ENCODE peak calls at places on chromosomes 13 and 19, in five cellular contexts. One of them, this sample, is unnamed.
A peak's percentile ranks its signal among the peaks of the same experiment; 100 is the strongest.

GRCh38 chr13:95710313-95710712 is 33.4 kb downstream of the DNAJC3 start:
- DNase-seq in IMR-90: peak; percentile 84
- DNase-seq in psoas muscle: no peak
- DNase-seq in neural crest cell: no peak
- DNase-seq in foreskin fibroblast: peak; percentile 84
- DNase-seq in this sample: no peak

GRCh38 chr19:7729831-7730285 is 2.1 kb downstream of the CLEC4G start:
- DNase-seq in psoas muscle: no peak
- DNase-seq in foreskin fibroblast: no peak
- DNase-seq in neural crest cell: no peak
- DNase-seq in IMR-90: no peak
- DNase-seq in this sample: no peak

GRCh38 chr13:41960195-41960699 is 662 bp downstream of the VWA8 start:
- DNase-seq in foreskin fibroblast: peak; percentile 35
- DNase-seq in psoas muscle: no peak
- DNase-seq in neural crest cell: no peak
- DNase-seq in IMR-90: peak; percentile 29
- DNase-seq in this sample: no peak

GRCh38 chr13:46523972-46524737 is 28.8 kb upstream of the LRCH1 start:
- DNase-seq in IMR-90: no peak
- DNase-seq in foreskin fibroblast: peak; percentile 41
- DNase-seq in psoas muscle: no peak
- DNase-seq in neural crest cell: no peak
- DNase-seq in this sample: no peak

GRCh38 chr19:10872551-10873107 is 1.3 kb downstream of the CARM1 start:
- DNase-seq in neural crest cell: no peak
- DNase-seq in psoas muscle: no peak
- DNase-seq in IMR-90: no peak
- DNase-seq in foreskin fibroblast: no peak
- DNase-seq in this sample: no peak

GRCh38 chr13:63449549-63449948 is 2033.9 kb upstream of the PCDH20 start:
- DNase-seq in IMR-90: no peak
- DNase-seq in psoas muscle: no peak
- DNase-seq in neural crest cell: no peak
- DNase-seq in foreskin fibroblast: peak; percentile 5
- DNase-seq in this sample: peak; percentile 10

GRCh38 chr13:64675256-64675892 is 2554.8 kb downstream of the PCDH9 start:
- DNase-seq in neural crest cell: no peak
- DNase-seq in IMR-90: peak; percentile 77
- DNase-seq in foreskin fibroblast: peak; percentile 75
- DNase-seq in psoas muscle: no peak
- DNase-seq in this sample: no peak

GRCh38 chr19:37763488-37763887 is 15.9 kb downstream of the ZNF573 start:
- DNase-seq in foreskin fibroblast: no peak
- DNase-seq in neural crest cell: no peak
- DNase-seq in psoas muscle: no peak
- DNase-seq in IMR-90: peak; percentile 33
- DNase-seq in this sample: no peak

GRCh38 chr13:44132710-44133109 is 240.9 kb upstream of the SERP2 start:
- DNase-seq in IMR-90: peak; percentile 71
- DNase-seq in neural crest cell: no peak
- DNase-seq in foreskin fibroblast: peak; percentile 73
- DNase-seq in psoas muscle: peak; percentile 85
- DNase-seq in this sample: no peak

GRCh38 chr13:111115051-111115840 is at the start of gene ARHGEF7:
- DNase-seq in neural crest cell: peak; percentile 32
- DNase-seq in IMR-90: no peak
- DNase-seq in foreskin fibroblast: no peak
- DNase-seq in psoas muscle: peak; percentile 66
- DNase-seq in this sample: no peak

GRCh38 chr13:66675620-66676019 is 554.5 kb downstream of the PCDH9 start:
- DNase-seq in psoas muscle: no peak
- DNase-seq in foreskin fibroblast: no peak
- DNase-seq in IMR-90: no peak
- DNase-seq in neural crest cell: no peak
- DNase-seq in this sample: no peak

GRCh38 chr19:55549500-55550320 is 4.4 kb upstream of the SBK3 start:
- DNase-seq in neural crest cell: peak; percentile 16
- DNase-seq in foreskin fibroblast: peak; percentile 62
- DNase-seq in psoas muscle: peak; percentile 91
- DNase-seq in IMR-90: peak; percentile 93
- DNase-seq in this sample: peak; percentile 81

GRCh38 chr13:21676611-21677021 is 5.7 kb downstream of the FGF9 start:
- DNase-seq in psoas muscle: no peak
- DNase-seq in neural crest cell: no peak
- DNase-seq in IMR-90: no peak
- DNase-seq in foreskin fibroblast: no peak
- DNase-seq in this sample: no peak

GRCh38 chr13:113902956-113903355 is 39.1 kb upstream of the GAS6 start:
- DNase-seq in IMR-90: no peak
- DNase-seq in neural crest cell: no peak
- DNase-seq in foreskin fibroblast: no peak
- DNase-seq in psoas muscle: no peak
- DNase-seq in this sample: no peak

GRCh38 chr13:101520672-101521071 is 68.2 kb downstream of the ITGBL1 start:
- DNase-seq in psoas muscle: no peak
- DNase-seq in foreskin fibroblast: peak; percentile 91
- DNase-seq in neural crest cell: no peak
- DNase-seq in IMR-90: peak; percentile 86
- DNase-seq in this sample: no peak

GRCh38 chr13:114063545-114064515 is 68.6 kb downstream of the RASA3 start:
- DNase-seq in IMR-90: peak; percentile 61
- DNase-seq in psoas muscle: peak; percentile 87
- DNase-seq in foreskin fibroblast: peak; percentile 78
- DNase-seq in neural crest cell: no peak
- DNase-seq in this sample: peak; percentile 81

GRCh38 chr19:30719189-30719990 is 347.2 kb downstream of the ZNF536 start:
- DNase-seq in IMR-90: no peak
- DNase-seq in foreskin fibroblast: peak; percentile 12
- DNase-seq in psoas muscle: peak; percentile 72
- DNase-seq in neural crest cell: peak; percentile 22
- DNase-seq in this sample: no peak

GRCh38 chr13:103812966-103813365 is 746.7 kb upstream of the SLC10A2 start:
- DNase-seq in IMR-90: no peak
- DNase-seq in foreskin fibroblast: no peak
- DNase-seq in neural crest cell: no peak
- DNase-seq in psoas muscle: no peak
- DNase-seq in this sample: no peak

GRCh38 chr19:43467730-43468129 is 2.3 kb upstream of the LYPD3 start:
- DNase-seq in IMR-90: peak; percentile 70
- DNase-seq in neural crest cell: no peak
- DNase-seq in psoas muscle: no peak
- DNase-seq in foreskin fibroblast: peak; percentile 41
- DNase-seq in this sample: no peak

GRCh38 chr13:19618925-19619324 is 14.5 kb upstream of the MPHOSPH8 start:
- DNase-seq in psoas muscle: no peak
- DNase-seq in foreskin fibroblast: peak; percentile 30
- DNase-seq in IMR-90: peak; percentile 37
- DNase-seq in neural crest cell: peak; percentile 15
- DNase-seq in this sample: no peak

GRCh38 chr13:105994340-105994739 is 541.1 kb downstream of the EFNB2 start:
- DNase-seq in IMR-90: no peak
- DNase-seq in neural crest cell: no peak
- DNase-seq in foreskin fibroblast: no peak
- DNase-seq in psoas muscle: no peak
- DNase-seq in this sample: no peak

GRCh38 chr19:7862413-7862951 is 11.7 kb downstream of the PRR36 start:
- DNase-seq in foreskin fibroblast: no peak
- DNase-seq in IMR-90: peak; percentile 34
- DNase-seq in psoas muscle: peak; percentile 72
- DNase-seq in neural crest cell: peak; percentile 88
- DNase-seq in this sample: no peak

GRCh38 chr13:37531054-37531453 is 67.5 kb downstream of the POSTN start:
- DNase-seq in psoas muscle: no peak
- DNase-seq in neural crest cell: no peak
- DNase-seq in IMR-90: peak; percentile 15
- DNase-seq in foreskin fibroblast: no peak
- DNase-seq in this sample: peak; percentile 96

GRCh38 chr13:105070452-105070851 is 1465.0 kb downstream of the EFNB2 start:
- DNase-seq in neural crest cell: no peak
- DNase-seq in IMR-90: no peak
- DNase-seq in psoas muscle: no peak
- DNase-seq in foreskin fibroblast: no peak
- DNase-seq in this sample: no peak

GRCh38 chr19:36081894-36082293 is 27.2 kb downstream of the WDR62 start:
- DNase-seq in foreskin fibroblast: no peak
- DNase-seq in IMR-90: no peak
- DNase-seq in psoas muscle: no peak
- DNase-seq in neural crest cell: no peak
- DNase-seq in this sample: no peak

GRCh38 chr13:73059460-73060250 is 850 bp downstream of the KLF5 start:
- DNase-seq in psoas muscle: peak; percentile 85
- DNase-seq in IMR-90: peak; percentile 10
- DNase-seq in neural crest cell: peak; percentile 31
- DNase-seq in foreskin fibroblast: peak; percentile 18
- DNase-seq in this sample: no peak

GRCh38 chr19:55831846-55832245 is at the start of gene NLRP11:
- DNase-seq in foreskin fibroblast: no peak
- DNase-seq in psoas muscle: no peak
- DNase-seq in neural crest cell: no peak
- DNase-seq in IMR-90: no peak
- DNase-seq in this sample: no peak

GRCh38 chr13:112685856-112686255 is 4.0 kb upstream of the ATP11A start:
- DNase-seq in foreskin fibroblast: no peak
- DNase-seq in neural crest cell: no peak
- DNase-seq in psoas muscle: no peak
- DNase-seq in IMR-90: no peak
- DNase-seq in this sample: no peak

GRCh38 chr13:41144576-41144975 is 12.0 kb upstream of the KBTBD6 start:
- DNase-seq in IMR-90: no peak
- DNase-seq in neural crest cell: no peak
- DNase-seq in psoas muscle: no peak
- DNase-seq in foreskin fibroblast: no peak
- DNase-seq in this sample: no peak

GRCh38 chr19:3041756-3042517 is 12.9 kb upstream of the TLE2 start:
- DNase-seq in neural crest cell: no peak
- DNase-seq in psoas muscle: no peak
- DNase-seq in foreskin fibroblast: no peak
- DNase-seq in IMR-90: no peak
- DNase-seq in this sample: no peak

GRCh38 chr19:19342086-19343015 is 21.7 kb downstream of the MAU2 start:
- DNase-seq in neural crest cell: peak; percentile 75
- DNase-seq in foreskin fibroblast: peak; percentile 43
- DNase-seq in psoas muscle: peak; percentile 81
- DNase-seq in IMR-90: peak; percentile 46
- DNase-seq in this sample: no peak

GRCh38 chr13:81171065-81171647 is 830.2 kb upstream of the SPRY2 start:
- DNase-seq in foreskin fibroblast: no peak
- DNase-seq in psoas muscle: no peak
- DNase-seq in IMR-90: no peak
- DNase-seq in neural crest cell: no peak
- DNase-seq in this sample: no peak

GRCh38 chr13:75318138-75318833 is 163.7 kb downstream of the TBC1D4 start:
- DNase-seq in neural crest cell: no peak
- DNase-seq in psoas muscle: no peak
- DNase-seq in IMR-90: no peak
- DNase-seq in foreskin fibroblast: no peak
- DNase-seq in this sample: no peak

GRCh38 chr19:40717325-40717879 is 490 bp downstream of the ITPKC start:
- DNase-seq in foreskin fibroblast: no peak
- DNase-seq in psoas muscle: no peak
- DNase-seq in neural crest cell: no peak
- DNase-seq in IMR-90: no peak
- DNase-seq in this sample: no peak

GRCh38 chr19:12777217-12778019 is 2.1 kb upstream of the HOOK2 start:
- DNase-seq in foreskin fibroblast: peak; percentile 72
- DNase-seq in IMR-90: peak; percentile 68
- DNase-seq in psoas muscle: peak; percentile 88
- DNase-seq in neural crest cell: peak; percentile 82
- DNase-seq in this sample: no peak

GRCh38 chr13:71634605-71635443 is 232.2 kb downstream of the DACH1 start:
- DNase-seq in neural crest cell: no peak
- DNase-seq in foreskin fibroblast: no peak
- DNase-seq in psoas muscle: no peak
- DNase-seq in IMR-90: peak; percentile 60
- DNase-seq in this sample: no peak
- TF ChIP-seq CTCF in neural crest cell: no peak
- TF ChIP-seq CTCF in foreskin fibroblast: no peak
- TF ChIP-seq CTCF in psoas muscle: no peak
- TF ChIP-seq CTCF in IMR-90: no peak
- TF ChIP-seq CTCF in this sample: no peak

GRCh38 chr19:535017-535835 is 3.7 kb downstream of the CDC34 start:
- DNase-seq in IMR-90: no peak
- DNase-seq in neural crest cell: no peak
- DNase-seq in foreskin fibroblast: no peak
- DNase-seq in psoas muscle: peak; percentile 69
- DNase-seq in this sample: no peak
- TF ChIP-seq CTCF in IMR-90: peak; percentile 13
- TF ChIP-seq CTCF in neural crest cell: no peak
- TF ChIP-seq CTCF in foreskin fibroblast: no peak
- TF ChIP-seq CTCF in psoas muscle: no peak
- TF ChIP-seq CTCF in this sample: no peak

DNA sequence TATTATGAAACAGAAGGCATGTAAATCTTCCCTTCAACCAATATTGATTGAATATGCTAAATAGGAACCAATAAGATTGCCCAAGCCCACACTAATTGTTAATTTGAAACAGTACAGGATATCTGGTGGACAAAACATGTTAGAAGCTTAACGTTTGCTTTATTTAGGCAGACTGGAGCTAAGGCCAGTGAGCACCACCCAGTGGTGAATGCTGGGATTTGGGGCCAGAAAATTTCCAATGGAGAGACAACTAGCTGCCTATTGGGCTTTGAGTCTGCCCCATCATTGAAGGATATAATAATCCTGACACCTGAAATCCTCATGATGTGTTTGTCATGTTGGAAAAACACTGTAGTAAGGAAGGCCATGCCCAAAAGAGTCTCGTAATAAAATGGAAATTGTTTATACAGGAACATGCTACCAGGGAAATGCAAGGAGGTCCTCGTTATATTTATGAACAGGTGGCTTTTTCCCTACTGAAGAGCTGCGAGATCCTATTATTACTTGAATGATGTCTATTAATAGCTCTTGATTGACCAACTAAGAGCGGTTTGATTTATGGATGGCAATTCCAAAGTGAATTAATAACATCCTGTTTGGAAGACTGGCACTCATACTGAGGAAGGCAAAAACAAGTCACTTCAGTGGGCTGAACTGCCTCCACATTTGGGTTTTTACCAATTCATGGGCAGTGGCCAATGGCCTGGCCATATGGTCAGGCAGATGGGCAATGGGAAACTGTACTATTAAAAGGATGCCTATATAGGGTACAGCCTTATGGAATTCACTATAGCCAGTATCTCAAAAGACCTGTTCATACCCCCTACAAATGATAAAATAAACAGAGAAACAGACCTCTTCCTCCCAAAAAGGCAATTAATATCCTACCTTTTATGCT is 8.7 kb downstream of the SIGLECL1 start:
- DNase-seq in foreskin fibroblast: peak; percentile 3
- DNase-seq in IMR-90: peak; percentile 22
- DNase-seq in neural crest cell: peak; percentile 34
- DNase-seq in psoas muscle: no peak
- DNase-seq in this sample: no peak
- TF ChIP-seq CTCF in foreskin fibroblast: peak; percentile 57
- TF ChIP-seq CTCF in IMR-90: peak; percentile 46
- TF ChIP-seq CTCF in neural crest cell: peak; percentile 74
- TF ChIP-seq CTCF in psoas muscle: peak; percentile 25
- TF ChIP-seq CTCF in this sample: peak; percentile 63

GRCh38 chr19:47423203-47423882 is 4.0 kb upstream of the MEIS3 start:
- DNase-seq in neural crest cell: no peak
- DNase-seq in IMR-90: no peak
- DNase-seq in psoas muscle: no peak
- DNase-seq in foreskin fibroblast: no peak
- DNase-seq in this sample: no peak
- TF ChIP-seq CTCF in neural crest cell: no peak
- TF ChIP-seq CTCF in IMR-90: no peak
- TF ChIP-seq CTCF in psoas muscle: no peak
- TF ChIP-seq CTCF in foreskin fibroblast: no peak
- TF ChIP-seq CTCF in this sample: no peak

GRCh38 chr19:15479391-15480345 is at the start of gene PGLYRP2:
- DNase-seq in neural crest cell: no peak
- DNase-seq in foreskin fibroblast: peak; percentile 2
- DNase-seq in psoas muscle: peak; percentile 72
- DNase-seq in IMR-90: no peak
- DNase-seq in this sample: no peak
- TF ChIP-seq CTCF in neural crest cell: no peak
- TF ChIP-seq CTCF in foreskin fibroblast: no peak
- TF ChIP-seq CTCF in psoas muscle: no peak
- TF ChIP-seq CTCF in IMR-90: no peak
- TF ChIP-seq CTCF in this sample: no peak

This sample was measured in AG09309.